ENCODE peak calls at places on chromosomes 2 and 18, in seven cellular contexts. One of them, this sample, is unnamed.

GRCh38 chr2:182784777-182785176 is 68.7 kb downstream of the DNAJC10 start:
- DNase-seq in endothelial cell of umbilical vein: peak; percentile 65
- DNase-seq in tibial nerve: no peak
- DNase-seq in dorsolateral prefrontal cortex: no peak
- DNase-seq in cardiac muscle cell: peak; percentile 57
- DNase-seq in Caco-2: no peak
- DNase-seq in heart right ventricle: no peak
- DNase-seq in this sample: no peak

GRCh38 chr2:48448274-48449061 is 81.5 kb upstream of the STON1 start:
- DNase-seq in endothelial cell of umbilical vein: no peak
- DNase-seq in tibial nerve: no peak
- DNase-seq in dorsolateral prefrontal cortex: no peak
- DNase-seq in cardiac muscle cell: peak; percentile 93
- DNase-seq in Caco-2: no peak
- DNase-seq in heart right ventricle: no peak
- DNase-seq in this sample: no peak

GRCh38 chr18:49359732-49360444 is 100.6 kb downstream of the DYM start:
- DNase-seq in endothelial cell of umbilical vein: no peak
- DNase-seq in tibial nerve: no peak
- DNase-seq in dorsolateral prefrontal cortex: no peak
- DNase-seq in cardiac muscle cell: peak; percentile 43
- DNase-seq in Caco-2: no peak
- DNase-seq in heart right ventricle: no peak
- DNase-seq in this sample: no peak

GRCh38 chr2:12589802-12590320 is 126.9 kb upstream of the TRIB2 start:
- DNase-seq in endothelial cell of umbilical vein: no peak
- DNase-seq in tibial nerve: no peak
- DNase-seq in dorsolateral prefrontal cortex: no peak
- DNase-seq in cardiac muscle cell: no peak
- DNase-seq in Caco-2: no peak
- DNase-seq in heart right ventricle: no peak
- DNase-seq in this sample: no peak

GRCh38 chr2:240505946-240506345 is 51.8 kb downstream of the ANKMY1 start:
- DNase-seq in endothelial cell of umbilical vein: no peak
- DNase-seq in tibial nerve: no peak
- DNase-seq in dorsolateral prefrontal cortex: no peak
- DNase-seq in cardiac muscle cell: no peak
- DNase-seq in Caco-2: no peak
- DNase-seq in heart right ventricle: no peak
- DNase-seq in this sample: no peak

GRCh38 chr2:63741884-63742583 is 99.7 kb upstream of the UGP2 start:
- DNase-seq in endothelial cell of umbilical vein: peak; percentile 53
- DNase-seq in tibial nerve: no peak
- DNase-seq in dorsolateral prefrontal cortex: no peak
- DNase-seq in cardiac muscle cell: peak; percentile 11
- DNase-seq in Caco-2: no peak
- DNase-seq in heart right ventricle: no peak
- DNase-seq in this sample: no peak

GRCh38 chr2:26438926-26439325 is 37.2 kb downstream of the DRC1 start:
- DNase-seq in endothelial cell of umbilical vein: no peak
- DNase-seq in tibial nerve: no peak
- DNase-seq in dorsolateral prefrontal cortex: no peak
- DNase-seq in cardiac muscle cell: no peak
- DNase-seq in Caco-2: no peak
- DNase-seq in heart right ventricle: no peak
- DNase-seq in this sample: no peak

GRCh38 chr2:167336213-167336612 is 447.9 kb downstream of the XIRP2 start:
- DNase-seq in endothelial cell of umbilical vein: no peak
- DNase-seq in tibial nerve: no peak
- DNase-seq in dorsolateral prefrontal cortex: no peak
- DNase-seq in cardiac muscle cell: no peak
- DNase-seq in Caco-2: no peak
- DNase-seq in heart right ventricle: no peak
- DNase-seq in this sample: no peak

GRCh38 chr18:63552581-63552980 is 10.4 kb downstream of the SERPINB12 start:
- DNase-seq in endothelial cell of umbilical vein: no peak
- DNase-seq in tibial nerve: no peak
- DNase-seq in dorsolateral prefrontal cortex: no peak
- DNase-seq in cardiac muscle cell: no peak
- DNase-seq in Caco-2: no peak
- DNase-seq in heart right ventricle: no peak
- DNase-seq in this sample: no peak

GRCh38 chr2:163856941-163857340 is 121.1 kb upstream of the FIGN start:
- DNase-seq in endothelial cell of umbilical vein: no peak
- DNase-seq in tibial nerve: no peak
- DNase-seq in dorsolateral prefrontal cortex: no peak
- DNase-seq in cardiac muscle cell: no peak
- DNase-seq in Caco-2: no peak
- DNase-seq in heart right ventricle: no peak
- DNase-seq in this sample: no peak

GRCh38 chr2:118003396-118003824 is 10.5 kb downstream of the CCDC93 start:
- DNase-seq in endothelial cell of umbilical vein: peak; percentile 88
- DNase-seq in tibial nerve: peak; percentile 90
- DNase-seq in dorsolateral prefrontal cortex: no peak
- DNase-seq in cardiac muscle cell: peak; percentile 91
- DNase-seq in Caco-2: peak; percentile 45
- DNase-seq in heart right ventricle: no peak
- DNase-seq in this sample: peak; percentile 56

GRCh38 chr2:140567734-140568133 is 1563.1 kb downstream of the LRP1B start:
- DNase-seq in endothelial cell of umbilical vein: no peak
- DNase-seq in tibial nerve: no peak
- DNase-seq in dorsolateral prefrontal cortex: no peak
- DNase-seq in cardiac muscle cell: peak; percentile 9
- DNase-seq in Caco-2: no peak
- DNase-seq in heart right ventricle: no peak
- DNase-seq in this sample: no peak

GRCh38 chr18:63505566-63506335 is 29.0 kb downstream of the SERPINB5 start:
- DNase-seq in endothelial cell of umbilical vein: peak; percentile 32
- DNase-seq in tibial nerve: peak; percentile 43
- DNase-seq in dorsolateral prefrontal cortex: no peak
- DNase-seq in cardiac muscle cell: peak; percentile 27
- DNase-seq in Caco-2: no peak
- DNase-seq in heart right ventricle: no peak
- DNase-seq in this sample: no peak

GRCh38 chr2:67294218-67294617 is 102.9 kb upstream of the ETAA1 start:
- DNase-seq in endothelial cell of umbilical vein: no peak
- DNase-seq in tibial nerve: no peak
- DNase-seq in dorsolateral prefrontal cortex: no peak
- DNase-seq in cardiac muscle cell: no peak
- DNase-seq in Caco-2: no peak
- DNase-seq in heart right ventricle: no peak
- DNase-seq in this sample: no peak

GRCh38 chr2:79887747-79888374 is 375.0 kb downstream of the CTNNA2 start:
- DNase-seq in endothelial cell of umbilical vein: peak; percentile 36
- DNase-seq in tibial nerve: peak; percentile 21
- DNase-seq in dorsolateral prefrontal cortex: no peak
- DNase-seq in cardiac muscle cell: peak; percentile 71
- DNase-seq in Caco-2: no peak
- DNase-seq in heart right ventricle: no peak
- DNase-seq in this sample: peak; percentile 44

GRCh38 chr2:172957734-172958133 is 117.9 kb upstream of the MAP3K20 start:
- DNase-seq in endothelial cell of umbilical vein: no peak
- DNase-seq in tibial nerve: no peak
- DNase-seq in dorsolateral prefrontal cortex: no peak
- DNase-seq in cardiac muscle cell: no peak
- DNase-seq in Caco-2: no peak
- DNase-seq in heart right ventricle: no peak
- DNase-seq in this sample: no peak

GRCh38 chr18:65436430-65436829 is 314.4 kb upstream of the CDH7 start:
- DNase-seq in endothelial cell of umbilical vein: no peak
- DNase-seq in tibial nerve: no peak
- DNase-seq in dorsolateral prefrontal cortex: no peak
- DNase-seq in cardiac muscle cell: no peak
- DNase-seq in Caco-2: no peak
- DNase-seq in heart right ventricle: no peak
- DNase-seq in this sample: no peak

GRCh38 chr2:95059656-95060370 is 34.3 kb downstream of the MAL start:
- DNase-seq in endothelial cell of umbilical vein: no peak
- DNase-seq in tibial nerve: no peak
- DNase-seq in dorsolateral prefrontal cortex: no peak
- DNase-seq in cardiac muscle cell: no peak
- DNase-seq in Caco-2: peak; percentile 35
- DNase-seq in heart right ventricle: no peak
- DNase-seq in this sample: no peak

DNA sequence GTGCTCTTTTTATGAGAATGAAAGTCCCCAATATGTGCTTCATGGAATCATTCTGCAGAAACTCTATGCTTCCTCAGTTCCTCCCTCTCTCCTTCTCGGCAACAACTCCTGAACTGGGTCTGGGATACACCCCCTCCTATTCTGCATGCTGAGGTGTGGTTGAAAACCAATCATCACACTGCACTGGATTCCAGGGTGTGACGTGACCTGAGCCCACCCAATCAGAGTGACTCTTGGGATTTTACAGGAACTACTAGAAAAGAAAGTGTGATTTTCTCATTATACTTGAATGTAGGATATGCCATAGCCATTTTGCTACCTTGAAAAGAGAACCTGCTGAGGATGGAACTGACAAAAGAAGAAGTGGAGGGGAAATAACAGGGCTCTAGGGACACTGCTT is 36.3 kb downstream of the ACVR1 start:
- DNase-seq in endothelial cell of umbilical vein: no peak
- DNase-seq in tibial nerve: no peak
- DNase-seq in dorsolateral prefrontal cortex: no peak
- DNase-seq in cardiac muscle cell: no peak
- DNase-seq in Caco-2: no peak
- DNase-seq in heart right ventricle: no peak
- DNase-seq in this sample: no peak
- H3K4me3 ChIP-seq in endothelial cell of umbilical vein: no peak overlapping the region
- H3K4me3 ChIP-seq in tibial nerve: no peak overlapping the region
- H3K4me3 ChIP-seq in dorsolateral prefrontal cortex: no peak overlapping the region
- H3K4me3 ChIP-seq in cardiac muscle cell: no peak overlapping the region
- H3K4me3 ChIP-seq in Caco-2: no peak overlapping the region
- H3K4me3 ChIP-seq in heart right ventricle: no peak overlapping the region
- H3K4me3 ChIP-seq in this sample: no peak overlapping the region

DNA sequence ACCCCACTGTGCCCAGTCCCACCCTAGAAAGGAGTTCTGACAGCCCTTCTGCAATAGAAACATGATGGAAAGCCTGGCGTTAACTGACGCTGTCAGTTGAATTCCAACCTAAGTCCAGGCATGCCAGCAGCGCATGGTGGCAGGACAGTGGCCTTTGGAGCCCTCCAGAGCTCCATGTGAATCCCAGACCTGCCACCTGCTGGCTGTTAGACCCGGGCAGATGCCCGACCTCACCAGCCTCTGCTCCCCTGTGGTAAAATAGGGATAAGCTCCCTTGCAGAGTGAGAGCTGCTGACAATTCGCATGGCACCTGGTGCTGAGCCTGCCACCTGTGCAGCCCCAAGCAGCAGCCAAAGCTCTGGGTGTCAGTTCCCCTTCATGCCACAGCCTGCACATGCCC is 138.6 kb downstream of the LOXHD1 start:
- DNase-seq in endothelial cell of umbilical vein: no peak
- DNase-seq in tibial nerve: no peak
- DNase-seq in dorsolateral prefrontal cortex: no peak
- DNase-seq in cardiac muscle cell: no peak
- DNase-seq in Caco-2: no peak
- DNase-seq in heart right ventricle: peak; percentile 45
- DNase-seq in this sample: no peak
- TF ChIP-seq CTCF in endothelial cell of umbilical vein: no peak
- TF ChIP-seq CTCF in tibial nerve: no peak
- TF ChIP-seq CTCF in dorsolateral prefrontal cortex: no peak
- TF ChIP-seq CTCF in cardiac muscle cell: no peak
- TF ChIP-seq CTCF in Caco-2: no peak
- TF ChIP-seq CTCF in heart right ventricle: peak; percentile 54
- TF ChIP-seq CTCF in this sample: peak; percentile 48

GRCh38 chr2:158753561-158754302 is 41.4 kb upstream of the DAPL1 start:
- DNase-seq in endothelial cell of umbilical vein: peak; percentile 78
- DNase-seq in tibial nerve: peak; percentile 57
- DNase-seq in dorsolateral prefrontal cortex: no peak
- DNase-seq in cardiac muscle cell: peak; percentile 79
- DNase-seq in Caco-2: no peak
- DNase-seq in heart right ventricle: no peak
- DNase-seq in this sample: no peak
- H3K4me3 ChIP-seq in endothelial cell of umbilical vein: no peak overlapping the region
- H3K4me3 ChIP-seq in tibial nerve: no peak overlapping the region
- H3K4me3 ChIP-seq in dorsolateral prefrontal cortex: peak overlapping the region; percentile 31
- H3K4me3 ChIP-seq in cardiac muscle cell: no peak overlapping the region
- H3K4me3 ChIP-seq in Caco-2: no peak overlapping the region
- H3K4me3 ChIP-seq in heart right ventricle: peak overlapping the region; percentile 40
- H3K4me3 ChIP-seq in this sample: no peak overlapping the region

GRCh38 chr18:69044215-69044614 is 246.3 kb downstream of the CCDC102B start:
- DNase-seq in endothelial cell of umbilical vein: no peak
- DNase-seq in tibial nerve: no peak
- DNase-seq in dorsolateral prefrontal cortex: no peak
- DNase-seq in cardiac muscle cell: no peak
- DNase-seq in Caco-2: no peak
- DNase-seq in heart right ventricle: no peak
- DNase-seq in this sample: no peak
- TF ChIP-seq CTCF in endothelial cell of umbilical vein: no peak
- TF ChIP-seq CTCF in tibial nerve: no peak
- TF ChIP-seq CTCF in dorsolateral prefrontal cortex: no peak
- TF ChIP-seq CTCF in cardiac muscle cell: no peak
- TF ChIP-seq CTCF in Caco-2: no peak
- TF ChIP-seq CTCF in heart right ventricle: no peak
- TF ChIP-seq CTCF in this sample: no peak

GRCh38 chr2:43169091-43169936 is 57.1 kb downstream of the ZFP36L2 start:
- DNase-seq in endothelial cell of umbilical vein: no peak
- DNase-seq in tibial nerve: no peak
- DNase-seq in dorsolateral prefrontal cortex: no peak
- DNase-seq in cardiac muscle cell: no peak
- DNase-seq in Caco-2: no peak
- DNase-seq in heart right ventricle: peak; percentile 33
- DNase-seq in this sample: no peak
- H3K4me3 ChIP-seq in endothelial cell of umbilical vein: no peak overlapping the region
- H3K4me3 ChIP-seq in tibial nerve: no peak overlapping the region
- H3K4me3 ChIP-seq in dorsolateral prefrontal cortex: no peak overlapping the region
- H3K4me3 ChIP-seq in cardiac muscle cell: no peak overlapping the region
- H3K4me3 ChIP-seq in Caco-2: no peak overlapping the region
- H3K4me3 ChIP-seq in heart right ventricle: no peak overlapping the region
- H3K4me3 ChIP-seq in this sample: no peak overlapping the region

This sample was measured in LNCaP clone FGC.